ENCODE peak calls at places on chromosomes 13 and 19, in seven cellular contexts. One of them, this sample, is unnamed.
A peak's percentile ranks its signal among the peaks of the same experiment; 100 is the strongest.

GRCh38 chr13:110503037-110503901 is 58.3 kb downstream of the RAB20 start:
- DNase-seq in HepG2: no peak
- DNase-seq in small intestine: no peak
- DNase-seq in cardiac muscle cell: no peak
- DNase-seq in activated naive CD4-positive, alpha-beta T cell treated with anti-CD3 and anti-CD28 coated beads for 36 hours: no peak
- DNase-seq in NCI-H774: no peak
- DNase-seq in tibial artery: no peak
- DNase-seq in this sample: no peak

GRCh38 chr13:111559612-111560423 is 239.4 kb downstream of the TEX29 start:
- DNase-seq in small intestine: no peak
- DNase-seq in NCI-H774: peak; percentile 17
- DNase-seq in tibial artery: no peak
- DNase-seq in activated naive CD4-positive, alpha-beta T cell treated with anti-CD3 and anti-CD28 coated beads for 36 hours: no peak
- DNase-seq in cardiac muscle cell: no peak
- DNase-seq in HepG2: no peak
- DNase-seq in this sample: no peak

GRCh38 chr13:98399756-98400155 is 177.2 kb downstream of the STK24 start:
- DNase-seq in NCI-H774: no peak
- DNase-seq in activated naive CD4-positive, alpha-beta T cell treated with anti-CD3 and anti-CD28 coated beads for 36 hours: no peak
- DNase-seq in cardiac muscle cell: no peak
- DNase-seq in tibial artery: no peak
- DNase-seq in small intestine: no peak
- DNase-seq in HepG2: no peak
- DNase-seq in this sample: no peak

GRCh38 chr13:40798380-40798779 is 9.0 kb downstream of the SLC25A15 start:
- DNase-seq in cardiac muscle cell: no peak
- DNase-seq in small intestine: no peak
- DNase-seq in HepG2: no peak
- DNase-seq in NCI-H774: peak; percentile 28
- DNase-seq in tibial artery: no peak
- DNase-seq in activated naive CD4-positive, alpha-beta T cell treated with anti-CD3 and anti-CD28 coated beads for 36 hours: peak; percentile 19
- DNase-seq in this sample: no peak

GRCh38 chr19:55212447-55212846 is 3.1 kb upstream of the PTPRH start:
- DNase-seq in tibial artery: no peak
- DNase-seq in cardiac muscle cell: no peak
- DNase-seq in HepG2: peak; percentile 64
- DNase-seq in NCI-H774: peak; percentile 28
- DNase-seq in activated naive CD4-positive, alpha-beta T cell treated with anti-CD3 and anti-CD28 coated beads for 36 hours: peak; percentile 80
- DNase-seq in small intestine: peak; percentile 68
- DNase-seq in this sample: no peak

GRCh38 chr13:99374169-99374991 is 67.2 kb upstream of the GPR183 start:
- DNase-seq in activated naive CD4-positive, alpha-beta T cell treated with anti-CD3 and anti-CD28 coated beads for 36 hours: no peak
- DNase-seq in HepG2: no peak
- DNase-seq in cardiac muscle cell: no peak
- DNase-seq in tibial artery: no peak
- DNase-seq in small intestine: no peak
- DNase-seq in NCI-H774: no peak
- DNase-seq in this sample: no peak

GRCh38 chr13:33070713-33071112 is 54.5 kb downstream of the KL start:
- DNase-seq in cardiac muscle cell: no peak
- DNase-seq in activated naive CD4-positive, alpha-beta T cell treated with anti-CD3 and anti-CD28 coated beads for 36 hours: no peak
- DNase-seq in tibial artery: no peak
- DNase-seq in small intestine: no peak
- DNase-seq in HepG2: no peak
- DNase-seq in NCI-H774: no peak
- DNase-seq in this sample: no peak

GRCh38 chr13:41017153-41017552 is 2.0 kb downstream of the ELF1 start:
- DNase-seq in HepG2: no peak
- DNase-seq in small intestine: peak; percentile 56
- DNase-seq in tibial artery: peak; percentile 34
- DNase-seq in NCI-H774: no peak
- DNase-seq in activated naive CD4-positive, alpha-beta T cell treated with anti-CD3 and anti-CD28 coated beads for 36 hours: peak; percentile 51
- DNase-seq in cardiac muscle cell: no peak
- DNase-seq in this sample: no peak

GRCh38 chr19:46533085-46534081 is 37.7 kb upstream of the PNMA8B start:
- DNase-seq in HepG2: no peak
- DNase-seq in activated naive CD4-positive, alpha-beta T cell treated with anti-CD3 and anti-CD28 coated beads for 36 hours: no peak
- DNase-seq in tibial artery: no peak
- DNase-seq in small intestine: no peak
- DNase-seq in cardiac muscle cell: no peak
- DNase-seq in NCI-H774: no peak
- DNase-seq in this sample: no peak

GRCh38 chr19:27392027-27392632 is 1820.8 kb downstream of the UQCRFS1 start:
- DNase-seq in HepG2: no peak
- DNase-seq in tibial artery: no peak
- DNase-seq in NCI-H774: no peak
- DNase-seq in small intestine: no peak
- DNase-seq in cardiac muscle cell: no peak
- DNase-seq in activated naive CD4-positive, alpha-beta T cell treated with anti-CD3 and anti-CD28 coated beads for 36 hours: no peak
- DNase-seq in this sample: no peak

GRCh38 chr19:31625056-31625455 is 275.8 kb upstream of the TSHZ3 start:
- DNase-seq in NCI-H774: no peak
- DNase-seq in small intestine: no peak
- DNase-seq in cardiac muscle cell: no peak
- DNase-seq in tibial artery: no peak
- DNase-seq in activated naive CD4-positive, alpha-beta T cell treated with anti-CD3 and anti-CD28 coated beads for 36 hours: no peak
- DNase-seq in HepG2: no peak
- DNase-seq in this sample: no peak

GRCh38 chr19:49921871-49922755 is 6.9 kb upstream of the ATF5 start:
- DNase-seq in small intestine: no peak
- DNase-seq in tibial artery: no peak
- DNase-seq in activated naive CD4-positive, alpha-beta T cell treated with anti-CD3 and anti-CD28 coated beads for 36 hours: no peak
- DNase-seq in NCI-H774: no peak
- DNase-seq in cardiac muscle cell: peak; percentile 50
- DNase-seq in HepG2: no peak
- DNase-seq in this sample: no peak

GRCh38 chr19:21256722-21257121 is 72.5 kb downstream of the ZNF708 start:
- DNase-seq in cardiac muscle cell: peak; percentile 7
- DNase-seq in HepG2: peak; percentile 48
- DNase-seq in tibial artery: no peak
- DNase-seq in small intestine: no peak
- DNase-seq in NCI-H774: no peak
- DNase-seq in activated naive CD4-positive, alpha-beta T cell treated with anti-CD3 and anti-CD28 coated beads for 36 hours: no peak
- DNase-seq in this sample: peak; percentile 34

GRCh38 chr19:16588089-16588823 is 16.0 kb upstream of the SLC35E1 start:
- DNase-seq in small intestine: peak; percentile 23
- DNase-seq in NCI-H774: no peak
- DNase-seq in cardiac muscle cell: peak; percentile 49
- DNase-seq in activated naive CD4-positive, alpha-beta T cell treated with anti-CD3 and anti-CD28 coated beads for 36 hours: peak; percentile 89
- DNase-seq in HepG2: no peak
- DNase-seq in tibial artery: no peak
- DNase-seq in this sample: no peak

GRCh38 chr13:83752141-83752540 is 130.1 kb downstream of the SLITRK1 start:
- DNase-seq in small intestine: no peak
- DNase-seq in cardiac muscle cell: peak; percentile 64
- DNase-seq in activated naive CD4-positive, alpha-beta T cell treated with anti-CD3 and anti-CD28 coated beads for 36 hours: no peak
- DNase-seq in tibial artery: no peak
- DNase-seq in NCI-H774: no peak
- DNase-seq in HepG2: peak; percentile 16
- DNase-seq in this sample: no peak

GRCh38 chr19:46818812-46819211 is 30.4 kb upstream of the SLC1A5 start:
- DNase-seq in tibial artery: no peak
- DNase-seq in HepG2: peak; percentile 63
- DNase-seq in activated naive CD4-positive, alpha-beta T cell treated with anti-CD3 and anti-CD28 coated beads for 36 hours: peak; percentile 16
- DNase-seq in small intestine: no peak
- DNase-seq in NCI-H774: no peak
- DNase-seq in cardiac muscle cell: peak; percentile 37
- DNase-seq in this sample: no peak

GRCh38 chr13:49366841-49367240 is 77.0 kb downstream of the CAB39L start:
- DNase-seq in small intestine: no peak
- DNase-seq in activated naive CD4-positive, alpha-beta T cell treated with anti-CD3 and anti-CD28 coated beads for 36 hours: no peak
- DNase-seq in NCI-H774: no peak
- DNase-seq in cardiac muscle cell: peak; percentile 37
- DNase-seq in HepG2: no peak
- DNase-seq in tibial artery: no peak
- DNase-seq in this sample: no peak

GRCh38 chr19:2462635-2463421 is 6.1 kb upstream of the LMNB2 start:
- DNase-seq in HepG2: peak; percentile 93
- DNase-seq in small intestine: peak; percentile 84
- DNase-seq in NCI-H774: peak; percentile 81
- DNase-seq in tibial artery: peak; percentile 82
- DNase-seq in cardiac muscle cell: peak; percentile 98
- DNase-seq in activated naive CD4-positive, alpha-beta T cell treated with anti-CD3 and anti-CD28 coated beads for 36 hours: no peak
- DNase-seq in this sample: peak; percentile 89

GRCh38 chr13:27954406-27954851 is 14.7 kb downstream of the CDX2 start:
- DNase-seq in NCI-H774: no peak
- DNase-seq in small intestine: peak; percentile 60
- DNase-seq in tibial artery: no peak
- DNase-seq in activated naive CD4-positive, alpha-beta T cell treated with anti-CD3 and anti-CD28 coated beads for 36 hours: no peak
- DNase-seq in HepG2: no peak
- DNase-seq in cardiac muscle cell: peak; percentile 20
- DNase-seq in this sample: no peak

GRCh38 chr19:5355076-5355475 is 14.5 kb upstream of the PTPRS start:
- DNase-seq in small intestine: no peak
- DNase-seq in NCI-H774: no peak
- DNase-seq in tibial artery: no peak
- DNase-seq in HepG2: no peak
- DNase-seq in cardiac muscle cell: no peak
- DNase-seq in activated naive CD4-positive, alpha-beta T cell treated with anti-CD3 and anti-CD28 coated beads for 36 hours: no peak
- DNase-seq in this sample: no peak

GRCh38 chr13:41182231-41182630 is 12.1 kb downstream of the KBTBD7 start:
- DNase-seq in HepG2: no peak
- DNase-seq in tibial artery: no peak
- DNase-seq in small intestine: no peak
- DNase-seq in cardiac muscle cell: no peak
- DNase-seq in NCI-H774: no peak
- DNase-seq in activated naive CD4-positive, alpha-beta T cell treated with anti-CD3 and anti-CD28 coated beads for 36 hours: no peak
- DNase-seq in this sample: no peak

GRCh38 chr13:34076943-34077703 is 259.2 kb downstream of the RFC3 start:
- DNase-seq in tibial artery: no peak
- DNase-seq in HepG2: peak; percentile 16
- DNase-seq in cardiac muscle cell: peak; percentile 49
- DNase-seq in activated naive CD4-positive, alpha-beta T cell treated with anti-CD3 and anti-CD28 coated beads for 36 hours: no peak
- DNase-seq in NCI-H774: no peak
- DNase-seq in small intestine: peak; percentile 3
- DNase-seq in this sample: no peak

GRCh38 chr13:74056829-74057564 is 77.2 kb downstream of the KLF12 start:
- DNase-seq in NCI-H774: no peak
- DNase-seq in activated naive CD4-positive, alpha-beta T cell treated with anti-CD3 and anti-CD28 coated beads for 36 hours: no peak
- DNase-seq in HepG2: no peak
- DNase-seq in tibial artery: peak; percentile 40
- DNase-seq in small intestine: no peak
- DNase-seq in cardiac muscle cell: no peak
- DNase-seq in this sample: no peak

GRCh38 chr13:56893843-56894242 is 246.9 kb upstream of the PRR20A start:
- DNase-seq in NCI-H774: no peak
- DNase-seq in tibial artery: no peak
- DNase-seq in HepG2: no peak
- DNase-seq in activated naive CD4-positive, alpha-beta T cell treated with anti-CD3 and anti-CD28 coated beads for 36 hours: no peak
- DNase-seq in small intestine: no peak
- DNase-seq in cardiac muscle cell: no peak
- DNase-seq in this sample: no peak

GRCh38 chr19:13640611-13641010 is 123.7 kb upstream of the MRI1 start:
- DNase-seq in NCI-H774: no peak
- DNase-seq in small intestine: no peak
- DNase-seq in tibial artery: no peak
- DNase-seq in HepG2: no peak
- DNase-seq in cardiac muscle cell: no peak
- DNase-seq in activated naive CD4-positive, alpha-beta T cell treated with anti-CD3 and anti-CD28 coated beads for 36 hours: no peak
- DNase-seq in this sample: no peak

GRCh38 chr13:54194233-54195024 is 1165.8 kb downstream of the OLFM4 start:
- DNase-seq in small intestine: no peak
- DNase-seq in cardiac muscle cell: no peak
- DNase-seq in activated naive CD4-positive, alpha-beta T cell treated with anti-CD3 and anti-CD28 coated beads for 36 hours: no peak
- DNase-seq in HepG2: no peak
- DNase-seq in NCI-H774: no peak
- DNase-seq in tibial artery: no peak
- DNase-seq in this sample: no peak

GRCh38 chr19:1901940-1902404 is 3.2 kb upstream of the ADAT3 start:
- DNase-seq in NCI-H774: no peak
- DNase-seq in HepG2: peak; percentile 76
- DNase-seq in small intestine: no peak
- DNase-seq in tibial artery: peak; percentile 75
- DNase-seq in cardiac muscle cell: no peak
- DNase-seq in activated naive CD4-positive, alpha-beta T cell treated with anti-CD3 and anti-CD28 coated beads for 36 hours: no peak
- DNase-seq in this sample: no peak

GRCh38 chr19:39252458-39252857 is 3.8 kb upstream of the IFNL4 start:
- DNase-seq in small intestine: no peak
- DNase-seq in cardiac muscle cell: no peak
- DNase-seq in HepG2: no peak
- DNase-seq in activated naive CD4-positive, alpha-beta T cell treated with anti-CD3 and anti-CD28 coated beads for 36 hours: no peak
- DNase-seq in tibial artery: no peak
- DNase-seq in NCI-H774: no peak
- DNase-seq in this sample: no peak